ENCODE peak calls at places on chromosomes 3 and 15, in six cellular contexts. N is GM23338, F is H1, P is GM12878, X is HepG2, Y is K562. S is an unnamed sample.

GRCh38 chr15:81296673-81297072 is 27.3 kb downstream of the STARD5 start:
- DNase-seq in P (peak; percentile 95), N (no peak), Y (no peak), F (no peak), X (no peak), S (no peak)

GRCh38 chr15:88302373-88302772 is 45.8 kb upstream of the NTRK3 start:
- DNase-seq in X (no peak), P (no peak), N (no peak), Y (no peak), F (no peak), S (no peak)

GRCh38 chr15:98506711-98507110 is 141.6 kb upstream of the IGF1R start:
- DNase-seq in P (no peak), Y (no peak), N (no peak), F (peak; percentile 37), X (no peak), S (no peak)

GRCh38 chr3:71689305-71689704 is 35.9 kb downstream of the EIF4E3 start:
- DNase-seq in X (no peak), Y (no peak), N (peak; percentile 51), F (no peak), P (no peak), S (no peak)

GRCh38 chr3:124767691-124768090 is 37.4 kb downstream of the UMPS start:
- DNase-seq in F (no peak), N (no peak), X (no peak), Y (no peak), P (no peak), S (no peak)

GRCh38 chr15:101611007-101611406 is 41.2 kb downstream of the TM2D3 start:
- DNase-seq in F (no peak), P (no peak), N (no peak), X (no peak), Y (no peak), S (no peak)

GRCh38 chr15:80912673-80913072 is 76.9 kb downstream of the MESD start:
- DNase-seq in N (no peak), P (no peak), Y (no peak), F (no peak), X (no peak), S (no peak)

GRCh38 chr15:80861776-80862175 is 82.6 kb downstream of the CEMIP start:
- DNase-seq in Y (no peak), F (no peak), P (no peak), X (no peak), N (no peak), S (no peak)

GRCh38 chr15:74957301-74958035 is 896 bp upstream of the RPP25 start:
- DNase-seq in P (no peak), F (peak; percentile 71), N (peak; percentile 60), X (no peak), Y (no peak), S (peak; percentile 50)

GRCh38 chr3:16219777-16220176 is 45.0 kb downstream of the DPH3 start:
- DNase-seq in P (no peak), X (no peak), N (no peak), F (no peak), Y (no peak), S (no peak)

GRCh38 chr15:38683382-38684242 is 119.0 kb upstream of the RASGRP1 start:
- DNase-seq in Y (peak; percentile 29), F (peak; percentile 58), X (peak; percentile 27), P (no peak), N (peak; percentile 67), S (peak; percentile 65)

GRCh38 chr3:56856686-56857577 is 55.2 kb upstream of the ARHGEF3 start:
- DNase-seq in N (no peak), P (no peak), X (no peak), F (no peak), Y (no peak), S (no peak)

GRCh38 chr3:156187146-156187769 is 66.9 kb downstream of the KCNAB1 start:
- DNase-seq in Y (no peak), F (no peak), X (no peak), N (no peak), P (no peak), S (no peak)

GRCh38 chr15:41877631-41878354 is 16.1 kb downstream of the SPTBN5 start:
- DNase-seq in F (no peak), X (no peak), N (peak; percentile 47), P (no peak), Y (peak; percentile 54), S (no peak)

GRCh38 chr15:93321881-93322282 is 232.9 kb upstream of the RGMA start:
- DNase-seq in P (no peak), N (no peak), F (no peak), X (peak; percentile 78), Y (no peak), S (no peak)

GRCh38 chr15:31346367-31347066 is 19.9 kb downstream of the KLF13 start:
- DNase-seq in X (no peak), F (no peak), P (no peak), N (no peak), Y (no peak), S (no peak)

GRCh38 chr3:128488995-128489859 is 3.8 kb downstream of the GATA2 start:
- DNase-seq in X (peak; percentile 65), Y (peak; percentile 75), P (no peak), F (peak; percentile 79), N (peak; percentile 64), S (peak; percentile 56)

GRCh38 chr15:76150508-76150907 is 90.7 kb downstream of the TMEM266 start:
- DNase-seq in N (no peak), P (no peak), F (peak; percentile 45), X (no peak), Y (no peak), S (no peak)

GRCh38 chr3:72490688-72491430 is 357.4 kb downstream of the SHQ1 start:
- DNase-seq in X (no peak), F (no peak), N (peak; percentile 63), P (no peak), Y (no peak), S (peak; percentile 20)

GRCh38 chr3:46900356-46900755 is 22.8 kb downstream of the PTH1R start:
- DNase-seq in X (no peak), F (no peak), N (no peak), Y (no peak), P (no peak), S (no peak)

GRCh38 chr3:172407872-172408271 is 40.4 kb downstream of the GHSR start:
- DNase-seq in N (no peak), X (no peak), P (no peak), Y (no peak), F (no peak), S (no peak)

GRCh38 chr3:172405914-172406313 is 42.3 kb downstream of the GHSR start:
- DNase-seq in F (no peak), X (no peak), N (no peak), Y (no peak), P (no peak), S (no peak)

GRCh38 chr3:172415323-172415722 is 32.9 kb downstream of the GHSR start:
- DNase-seq in X (no peak), N (no peak), P (no peak), Y (no peak), F (no peak), S (no peak)

GRCh38 chr3:172410702-172411477 is 37.4 kb downstream of the GHSR start:
- DNase-seq in Y (no peak), X (no peak), P (no peak), F (no peak), N (no peak), S (no peak)

GRCh38 chr3:172411478-172411947 is 36.7 kb downstream of the GHSR start:
- DNase-seq in X (no peak), Y (no peak), P (no peak), F (no peak), N (no peak), S (no peak)
- TF ChIP-seq CREB1 in X (no peak), Y (no peak), P (no peak), F (no peak), N (no peak), S (no peak)

GRCh38 chr3:183987014-183987600 is 30.6 kb downstream of the ABCC5 start:
- DNase-seq in P (no peak), Y (no peak), X (no peak), N (no peak), F (no peak), S (no peak)

GRCh38 chr3:183988216-183988790 is 29.4 kb downstream of the ABCC5 start:
- DNase-seq in X (peak; percentile 92), N (no peak), Y (peak; percentile 85), P (no peak), F (no peak), S (no peak)

GRCh38 chr3:183991403-183991802 is 26.3 kb downstream of the ABCC5 start:
- DNase-seq in Y (no peak), F (no peak), X (peak; percentile 54), P (no peak), N (no peak), S (no peak)
- TF ChIP-seq CREB1 in Y (no peak), F (no peak), X (no peak), P (no peak), N (no peak), S (no peak)

DNA sequence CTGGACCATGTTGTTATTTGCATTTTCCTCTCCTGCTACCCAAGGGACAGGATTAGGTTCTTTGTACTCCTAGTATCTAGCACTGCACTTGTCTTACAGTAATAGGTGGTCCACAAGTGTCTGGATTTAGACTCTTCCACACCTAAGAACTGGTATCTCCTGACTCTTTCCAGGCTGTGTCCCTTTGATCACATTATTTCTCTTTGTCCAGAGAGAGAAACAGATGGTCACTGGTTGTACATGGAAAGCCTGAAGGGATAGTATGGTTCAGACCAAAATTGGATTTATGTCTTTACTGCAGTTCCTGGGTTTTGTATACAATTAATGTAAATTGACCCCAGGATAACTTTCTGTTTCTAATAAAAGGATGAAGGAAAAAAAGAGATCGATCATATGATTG is 64.0 kb downstream of the PDE8A start:
- DNase-seq in X (no peak), F (no peak), N (no peak), P (no peak), Y (no peak), S (no peak)
- TF ChIP-seq CREB1 in X (no peak), F (no peak), N (no peak), P (no peak), Y (no peak), S (no peak)

GRCh38 chr3:161851941-161852566 is 355.4 kb downstream of the OTOL1 start:
- DNase-seq in X (peak; percentile 36), Y (peak; percentile 7), F (peak; percentile 95), P (peak; percentile 8), N (peak; percentile 72), S (peak; percentile 85)
- TF ChIP-seq CREB1 in X (no peak), Y (no peak), F (no peak), P (no peak), N (no peak), S (no peak)

S was measured in WTC11.